ENCODE peak calls at places on chromosome 4, in six cellular contexts. F is H9, D is neuronal stem cell, Q is IMR-90, B is H1, G is mesendoderm. N is an unnamed sample.

GRCh38 chr4:4820264-4820663 is 39.2 kb upstream of the MSX1 start:
- DNase-seq in Q (no peak), G (no peak), F (no peak), B (no peak), D (no peak), N (no peak)

GRCh38 chr4:106494066-106494465 is 125.5 kb upstream of the GIMD1 start:
- DNase-seq in Q (peak; percentile 4), B (no peak), G (no peak), F (no peak), D (no peak), N (no peak)

GRCh38 chr4:36189511-36190226 is 54.6 kb downstream of the ARAP2 start:
- DNase-seq in F (no peak), D (no peak), Q (no peak), G (no peak), B (no peak), N (no peak)

GRCh38 chr4:75995727-75996126 is 5.0 kb upstream of the SDAD1 start:
- DNase-seq in F (no peak), B (no peak), G (peak; percentile 65), Q (peak; percentile 65), D (peak; percentile 23), N (peak; percentile 88)

GRCh38 chr4:152434011-152434410 is 101.9 kb downstream of the FBXW7 start:
- DNase-seq in Q (no peak), F (no peak), B (no peak), G (no peak), D (no peak), N (no peak)

GRCh38 chr4:168707205-168707604 is 210.4 kb downstream of the PALLD start:
- DNase-seq in B (no peak), G (no peak), D (no peak), F (no peak), Q (peak; percentile 54), N (no peak)

GRCh38 chr4:100188829-100189228 is 1.4 kb downstream of the DDIT4L start:
- DNase-seq in D (no peak), B (no peak), Q (no peak), F (no peak), G (no peak), N (no peak)

GRCh38 chr4:149426461-149426860 is 389.2 kb downstream of the IQCM start:
- DNase-seq in G (no peak), Q (peak; percentile 35), F (no peak), B (no peak), D (no peak), N (no peak)

GRCh38 chr4:122480023-122480422 is 23.5 kb upstream of the IL2 start:
- DNase-seq in F (no peak), D (no peak), B (no peak), G (peak; percentile 62), Q (peak; percentile 44), N (no peak)

GRCh38 chr4:7397206-7398103 is 37.3 kb downstream of the PSAPL1 start:
- DNase-seq in Q (peak; percentile 4), G (no peak), B (peak; percentile 38), D (no peak), F (peak; percentile 21), N (no peak)

GRCh38 chr4:152522754-152523153 is 13.1 kb downstream of the FBXW7 start:
- DNase-seq in Q (no peak), F (no peak), B (no peak), D (no peak), G (peak; percentile 63), N (no peak)

GRCh38 chr4:173311368-173311767 is 22.8 kb downstream of the HMGB2 start:
- DNase-seq in D (no peak), F (no peak), Q (no peak), B (no peak), G (peak; percentile 16), N (no peak)

DNA sequence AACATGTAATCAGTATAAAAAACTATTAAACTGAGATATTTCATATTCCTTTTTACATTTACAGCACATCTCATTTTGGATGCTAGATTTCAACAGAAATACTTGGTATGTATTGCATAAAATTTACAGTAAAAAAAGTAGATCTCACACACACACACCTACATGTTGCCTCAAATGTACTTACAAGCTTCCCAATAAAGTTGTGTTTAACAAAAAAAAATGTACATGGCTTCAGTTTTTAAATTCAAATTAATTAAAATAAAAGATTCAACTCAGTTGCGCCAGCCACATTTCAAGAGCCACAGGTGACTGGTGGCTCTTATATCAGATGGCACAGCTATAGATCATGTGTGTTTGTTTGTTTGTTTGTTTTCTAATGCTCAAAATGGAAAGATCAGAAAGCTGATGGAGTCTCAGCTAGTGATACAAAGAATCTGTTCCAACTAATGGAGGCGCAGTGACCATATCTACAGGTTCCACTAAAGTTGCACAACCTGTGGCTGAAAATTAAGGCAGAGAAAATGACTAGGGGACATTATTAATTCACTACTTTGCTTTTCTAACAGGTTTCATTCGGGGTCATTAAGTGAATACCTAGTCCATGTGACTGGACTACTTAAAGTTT is 45.0 kb downstream of the RBM47 start:
- DNase-seq in F (no peak), B (no peak), Q (no peak), G (no peak), D (no peak), N (no peak)
- H2AK5ac ChIP-seq in F (no peak overlapping the region), B (no peak overlapping the region), Q (no peak overlapping the region), G (no peak overlapping the region), D (no peak overlapping the region), N (no peak overlapping the region)

DNA sequence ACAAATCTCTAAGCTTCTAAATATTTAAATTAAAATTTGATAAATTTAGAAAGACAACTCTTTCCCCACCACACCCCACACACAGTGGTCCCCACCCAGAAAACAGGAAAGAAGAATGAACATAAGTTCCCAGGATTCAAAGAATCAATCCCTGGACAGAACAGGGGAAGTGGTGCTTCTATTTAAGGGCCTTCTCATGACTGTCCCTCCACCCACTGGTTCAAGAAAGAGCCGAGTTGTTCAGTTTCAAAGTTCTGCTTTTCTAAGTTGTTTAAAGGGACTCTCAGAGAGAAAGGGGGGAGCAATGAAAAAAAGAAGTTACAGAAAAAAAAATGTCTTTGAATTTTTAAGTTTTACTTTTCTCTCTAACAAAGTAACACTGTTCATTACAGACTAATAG is 195.8 kb downstream of the PDGFC start:
- DNase-seq in B (no peak), Q (no peak), D (no peak), G (no peak), F (no peak), N (no peak)
- H2AK5ac ChIP-seq in B (no peak overlapping the region), Q (peak overlapping the region; percentile 17), D (no peak overlapping the region), G (no peak overlapping the region), F (no peak overlapping the region), N (no peak overlapping the region)

GRCh38 chr4:16043820-16044554 is 39.8 kb downstream of the PROM1 start:
- DNase-seq in G (no peak), Q (no peak), B (no peak), D (no peak), F (no peak), N (no peak)

GRCh38 chr4:16037901-16038300 is 45.9 kb downstream of the PROM1 start:
- DNase-seq in Q (no peak), B (no peak), G (peak; percentile 89), D (no peak), F (no peak), N (no peak)

GRCh38 chr4:16034010-16034829 is 49.6 kb downstream of the PROM1 start:
- DNase-seq in D (no peak), Q (peak; percentile 47), F (no peak), G (no peak), B (no peak), N (no peak)

GRCh38 chr4:16039139-16039538 is 44.7 kb downstream of the PROM1 start:
- DNase-seq in D (no peak), G (no peak), F (no peak), B (no peak), Q (no peak), N (no peak)
- H2AK5ac ChIP-seq in D (no peak overlapping the region), G (no peak overlapping the region), F (no peak overlapping the region), B (no peak overlapping the region), Q (no peak overlapping the region), N (no peak overlapping the region)

GRCh38 chr4:16199132-16199531 is 27.1 kb downstream of the TAPT1 start:
- DNase-seq in F (no peak), D (no peak), G (peak; percentile 18), B (no peak), Q (peak; percentile 37), N (no peak)

GRCh38 chr4:16203083-16203482 is 23.2 kb downstream of the TAPT1 start:
- DNase-seq in Q (no peak), D (no peak), F (no peak), G (no peak), B (no peak), N (no peak)

GRCh38 chr4:16204505-16204904 is 21.8 kb downstream of the TAPT1 start:
- DNase-seq in F (no peak), G (no peak), D (no peak), Q (no peak), B (no peak), N (no peak)

GRCh38 chr4:16205298-16206164 is 20.7 kb downstream of the TAPT1 start:
- DNase-seq in Q (no peak), D (no peak), B (no peak), G (peak; percentile 60), F (no peak), N (peak; percentile 61)

DNA sequence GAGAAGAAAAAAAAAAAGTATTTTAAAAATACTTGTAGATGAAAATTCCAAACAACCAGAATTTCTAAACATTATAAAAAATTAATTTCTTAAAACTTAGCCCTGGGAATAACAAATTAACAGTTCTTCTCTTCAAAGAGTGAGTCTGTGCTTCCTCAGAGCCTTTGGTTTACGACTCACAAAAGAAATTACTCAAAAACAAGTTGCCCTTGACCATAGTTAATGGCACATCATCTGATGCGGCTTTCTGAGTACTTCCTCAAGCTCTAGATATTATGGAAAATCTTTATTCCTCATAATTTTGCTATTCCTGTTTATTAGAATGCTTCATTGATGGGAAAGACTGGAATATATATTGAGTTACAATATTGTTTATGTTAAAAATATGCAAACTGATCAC is 23.7 kb downstream of the TAPT1 start:
- DNase-seq in B (no peak), Q (no peak), D (no peak), G (no peak), F (no peak), N (no peak)
- H2AK5ac ChIP-seq in B (no peak overlapping the region), Q (no peak overlapping the region), D (no peak overlapping the region), G (no peak overlapping the region), F (no peak overlapping the region), N (no peak overlapping the region)

GRCh38 chr4:3479358-3480101 is 16.4 kb downstream of the DOK7 start:
- DNase-seq in Q (no peak), B (no peak), D (no peak), F (no peak), G (no peak), N (no peak)
- H2AK5ac ChIP-seq in Q (no peak overlapping the region), B (no peak overlapping the region), D (peak overlapping the region; percentile 100), F (no peak overlapping the region), G (no peak overlapping the region), N (no peak overlapping the region)

DNA sequence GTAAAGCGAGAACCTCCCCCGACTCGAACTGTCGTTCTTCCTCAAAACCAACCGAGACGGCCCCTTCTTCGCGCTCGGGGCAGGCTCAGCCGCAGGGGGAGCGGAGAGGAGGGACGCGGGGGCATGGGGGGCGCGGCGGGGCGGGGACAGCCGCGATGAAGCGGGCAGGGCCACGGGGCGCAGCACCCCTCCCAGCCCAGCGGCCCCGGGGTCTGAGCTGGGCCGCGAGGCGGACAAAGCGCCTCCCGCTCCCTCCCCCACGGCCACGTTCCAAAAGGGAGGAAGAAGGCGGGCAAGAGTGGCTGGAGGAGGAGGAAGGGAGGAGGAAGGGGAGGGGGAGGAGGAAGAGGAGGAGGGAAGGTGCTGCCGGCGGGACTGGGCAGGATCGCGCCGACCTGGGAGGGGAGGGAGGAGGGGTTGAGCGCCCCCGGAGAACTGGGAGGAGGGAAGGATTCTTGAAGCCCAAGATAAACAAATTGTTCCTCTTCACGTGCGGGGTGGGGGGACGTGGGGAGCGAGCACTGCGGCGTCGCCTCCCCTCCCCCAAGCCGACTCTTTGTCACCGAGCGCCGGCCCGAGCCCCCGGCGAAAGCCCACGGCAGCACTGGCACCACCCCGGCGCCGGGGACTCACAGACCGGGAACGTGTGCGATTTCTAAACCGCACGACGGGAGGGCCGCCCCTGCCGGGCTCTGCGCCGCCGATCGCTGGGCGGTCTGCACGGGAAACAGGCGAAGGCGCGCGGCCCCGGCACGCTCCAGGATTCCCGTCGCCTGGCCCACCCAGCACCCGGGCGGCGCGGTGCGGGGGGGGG is 2.9 kb downstream of the MAML3 start:
- DNase-seq in F (peak; percentile 89), Q (peak; percentile 97), D (peak; percentile 91), B (peak; percentile 86), G (peak; percentile 98), N (peak; percentile 83)
- H2AK5ac ChIP-seq in F (no peak overlapping the region), Q (no peak overlapping the region), D (peak overlapping the region; percentile 38), B (no peak overlapping the region), G (no peak overlapping the region), N (peak overlapping the region; percentile 86)